ENCODE peak calls at places on chromosome 13, in eight cellular contexts. N is activated CD4-positive, alpha-beta T cell treated with anti-CD3 and anti-CD28 coated beads for 48 hours; R is spleen; H is amniotic stem cell; Y is activated CD8-positive, alpha-beta memory T cell treated with anti-CD3 and anti-CD28 coated beads for 1 hour; Q is GOT3; X is EL; F is psoas muscle. S is an unnamed sample.

GRCh38 chr13:36345438-36346221 is 564 bp downstream of the SPART start:
- DNase-seq in N (peak), R (peak), H (peak), Y (peak), Q (peak), X (peak), F (peak), S (peak)

GRCh38 chr13:23718916-23719470 is 148.8 kb downstream of the TNFRSF19 start:
- DNase-seq in N (no peak), R (no peak), H (no peak), Y (no peak), Q (no peak), X (no peak), F (no peak), S (no peak)

GRCh38 chr13:29165840-29166239 is 345.7 kb downstream of the MTUS2 start:
- DNase-seq in N (no peak), R (no peak), H (no peak), Y (no peak), Q (no peak), X (peak), F (no peak), S (no peak)

GRCh38 chr13:88086577-88086976 is 415.4 kb downstream of the SLITRK5 start:
- DNase-seq in N (no peak), R (no peak), H (no peak), Y (no peak), Q (no peak), X (peak), F (no peak), S (no peak)

GRCh38 chr13:50721664-50721976 is 121.9 kb downstream of the DLEU7 start:
- DNase-seq in N (no peak), R (no peak), H (no peak), Y (no peak), Q (no peak), X (no peak), F (no peak), S (no peak)

GRCh38 chr13:110382229-110382628 is 75.1 kb downstream of the COL4A2 start:
- DNase-seq in N (peak), R (no peak), H (peak), Y (no peak), Q (no peak), X (peak), F (no peak), S (no peak)

GRCh38 chr13:28049880-28050871 is 50.2 kb downstream of the FLT3 start:
- DNase-seq in N (no peak), R (no peak), H (no peak), Y (no peak), Q (no peak), X (no peak), F (no peak), S (no peak)

GRCh38 chr13:109271991-109272454 is 514.4 kb downstream of the IRS2 start:
- DNase-seq in N (no peak), R (no peak), H (no peak), Y (no peak), Q (no peak), X (no peak), F (no peak), S (no peak)

GRCh38 chr13:110138009-110138699 is 168.8 kb downstream of the COL4A1 start:
- DNase-seq in N (peak), R (peak), H (peak), Y (peak), Q (peak), X (peak), F (peak), S (peak)

GRCh38 chr13:24313449-24313848 is 4.1 kb downstream of the C1QTNF9 start:
- DNase-seq in N (no peak), R (no peak), H (no peak), Y (no peak), Q (no peak), X (no peak), F (no peak), S (no peak)

GRCh38 chr13:110109140-110109783 is 197.7 kb downstream of the COL4A1 start:
- DNase-seq in N (no peak), R (no peak), H (no peak), Y (no peak), Q (no peak), X (no peak), F (no peak), S (no peak)

S was measured in right cardiac atrium.